ENCODE peak calls at places on chromosome 12, in four cellular contexts. A is H1, E is IMR-90, L is mesendoderm. N is an unnamed sample.

GRCh38 chr12:22083167-22083566 is 37.1 kb downstream of the CMAS start:
- DNase-seq in E (peak; percentile 35), L (no peak), A (no peak), N (no peak)

GRCh38 chr12:65524666-65525065 is 246.2 kb downstream of the MSRB3 start:
- DNase-seq in L (no peak), E (peak; percentile 89), A (no peak), N (no peak)

GRCh38 chr12:104653730-104654328 is 197.1 kb downstream of the CHST11 start:
- DNase-seq in A (no peak), L (peak; percentile 73), E (no peak), N (peak; percentile 70)

GRCh38 chr12:121214171-121214777 is 4.3 kb downstream of the P2RX4 start:
- DNase-seq in L (no peak), E (peak; percentile 42), A (no peak), N (no peak)

GRCh38 chr12:51592034-51592705 is 1.1 kb downstream of the SCN8A start:
- DNase-seq in A (no peak), L (peak; percentile 46), E (peak; percentile 79), N (no peak)

GRCh38 chr12:19894803-19895202 is 455.5 kb downstream of the AEBP2 start:
- DNase-seq in E (peak; percentile 21), A (no peak), L (no peak), N (no peak)

GRCh38 chr12:13196302-13196921 is at the start of gene EMP1:
- DNase-seq in A (no peak), L (peak; percentile 88), E (peak; percentile 100), N (no peak)

GRCh38 chr12:62400135-62400534 is 66.5 kb upstream of the MON2 start:
- DNase-seq in E (no peak), L (no peak), A (no peak), N (no peak)

GRCh38 chr12:102562836-102563425 is 82.6 kb upstream of the IGF1 start:
- DNase-seq in E (no peak), A (no peak), L (peak; percentile 71), N (no peak)

GRCh38 chr12:3888654-3889053 is 15.5 kb upstream of the PARP11 start:
- DNase-seq in E (no peak), A (no peak), L (no peak), N (no peak)

GRCh38 chr12:107775093-107775721 is 703 bp downstream of the ASCL4 start:
- DNase-seq in L (peak; percentile 63), A (peak; percentile 62), E (no peak), N (peak; percentile 91)

GRCh38 chr12:51270067-51270846 is at the start of gene SMAGP:
- DNase-seq in L (peak; percentile 90), A (no peak), E (peak; percentile 21), N (peak; percentile 90)

GRCh38 chr12:91529829-91530228 is 347.2 kb upstream of the DCN start:
- DNase-seq in A (no peak), E (no peak), L (no peak), N (no peak)

GRCh38 chr12:9702239-9702638 is 30.7 kb downstream of the CLECL1 start:
- DNase-seq in L (no peak), A (no peak), E (no peak), N (no peak)

GRCh38 chr12:58415716-58416115 is 474.3 kb downstream of the ATP23 start:
- DNase-seq in L (no peak), A (no peak), E (no peak), N (no peak)

GRCh38 chr12:74689071-74689655 is 151.5 kb downstream of the ATXN7L3B start:
- DNase-seq in A (no peak), L (peak; percentile 43), E (peak; percentile 69), N (no peak)

GRCh38 chr12:53299454-53300180 is at the start of gene MYG1:
- DNase-seq in A (peak; percentile 86), L (peak; percentile 97), E (peak; percentile 84), N (peak; percentile 98)
- H2AK5ac ChIP-seq in A (no peak within 1 kb of the TSS), L (peak within 1 kb of the TSS; percentile 59), E (peak within 1 kb of the TSS; percentile 91), N (no peak within 1 kb of the TSS)

DNA sequence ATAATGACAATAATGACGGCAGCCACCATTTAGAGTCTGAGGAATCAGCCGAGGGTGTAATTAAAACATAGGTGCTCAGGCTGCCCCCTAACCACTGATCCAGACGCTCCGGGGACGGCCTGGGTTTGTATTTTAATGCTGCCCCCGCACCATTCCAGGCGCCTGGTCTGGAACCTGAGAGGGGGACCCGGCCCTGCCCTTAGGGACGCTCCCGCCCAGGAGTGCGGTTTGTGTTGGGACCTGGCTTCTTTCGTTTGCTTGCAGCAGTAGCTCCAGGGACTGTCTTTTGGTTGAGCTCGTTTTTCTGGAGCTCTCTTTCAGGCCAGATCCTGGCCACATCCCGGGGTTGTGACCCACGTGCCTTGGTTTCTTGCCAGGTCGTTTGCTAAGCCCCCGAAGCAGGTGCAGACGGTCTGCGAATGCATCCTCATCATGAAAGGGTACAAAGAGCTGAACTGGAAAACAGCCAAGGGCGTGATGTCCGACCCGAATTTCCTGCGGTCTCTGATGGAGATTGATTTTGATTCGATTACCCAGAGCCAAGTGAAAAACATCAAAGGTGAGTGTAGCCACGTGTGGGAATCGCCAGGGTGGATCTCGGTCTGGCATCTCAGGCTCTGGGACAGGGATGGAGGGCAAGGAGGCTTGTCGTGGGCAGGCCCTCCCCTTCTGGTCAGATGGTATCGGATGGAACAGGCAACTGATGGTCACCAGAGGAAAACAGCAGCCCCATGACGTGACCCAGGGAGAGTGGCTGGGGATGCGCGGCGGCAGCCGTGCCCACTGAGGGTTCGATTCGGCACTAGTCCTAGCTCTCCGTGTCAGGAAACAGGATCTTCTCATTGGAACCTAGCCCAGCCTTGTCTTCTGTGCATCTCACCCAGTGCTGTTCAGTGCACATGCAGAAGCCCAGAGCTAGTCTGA is 63.5 kb downstream of the CCDC92 start:
- DNase-seq in L (no peak), A (no peak), E (no peak), N (no peak)
- H2BK15ac ChIP-seq in L (no peak overlapping the region), A (no peak overlapping the region), E (no peak overlapping the region), N (no peak overlapping the region)

DNA sequence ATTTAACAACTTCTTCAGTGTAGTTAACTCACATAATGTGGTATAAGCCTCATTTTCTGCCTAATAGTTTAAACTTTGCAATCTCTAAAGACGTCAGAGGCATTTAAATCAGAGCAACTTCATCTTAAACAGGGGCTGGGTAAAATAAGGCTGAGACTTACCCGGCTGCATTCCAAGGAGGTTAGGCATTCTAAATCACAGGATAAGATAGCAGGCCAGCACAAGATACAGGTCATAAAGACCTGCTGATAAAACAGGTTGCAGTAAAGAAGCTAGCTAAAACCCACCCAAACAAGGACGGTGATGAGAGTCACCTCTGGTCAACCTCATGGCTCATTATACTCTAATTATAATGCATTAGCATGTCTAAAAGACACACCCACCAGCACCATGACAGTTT is 115.6 kb upstream of the PKP2 start:
- DNase-seq in A (no peak), L (peak; percentile 96), E (no peak), N (no peak)
- H3K56ac ChIP-seq in A (no peak overlapping the region), L (no peak overlapping the region), E (no peak overlapping the region), N (no peak overlapping the region)

DNA sequence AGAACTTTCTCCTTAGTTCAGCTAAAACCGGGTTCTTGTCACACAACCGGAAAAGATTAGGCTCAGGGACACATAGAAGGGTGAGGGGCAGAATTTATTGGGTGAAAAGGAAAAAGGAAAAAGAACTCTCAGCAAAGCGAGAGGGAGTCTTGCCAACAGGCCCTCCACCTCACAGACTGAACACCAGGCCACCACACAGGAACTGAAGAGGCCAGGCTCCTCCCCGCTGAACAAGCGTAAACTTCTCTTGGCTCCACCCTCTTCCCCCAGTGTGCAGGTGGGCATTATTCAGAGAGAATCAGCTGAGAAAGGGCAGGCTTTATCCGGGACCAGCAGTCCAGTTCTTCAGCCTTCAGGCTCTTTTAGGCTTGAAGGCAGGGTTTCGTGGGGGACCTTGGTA is 125.6 kb upstream of the FGD4 start:
- DNase-seq in L (peak; percentile 66), E (no peak), A (no peak), N (peak; percentile 66)
- H2AK5ac ChIP-seq in L (no peak overlapping the region), E (no peak overlapping the region), A (no peak overlapping the region), N (no peak overlapping the region)

GRCh38 chr12:72602616-72603015 is 330.4 kb downstream of the TRHDE start:
- DNase-seq in L (no peak), E (no peak), A (no peak), N (no peak)
- H2BK15ac ChIP-seq in L (no peak overlapping the region), E (no peak overlapping the region), A (no peak overlapping the region), N (no peak overlapping the region)

GRCh38 chr12:93174473-93174872 is 203.3 kb upstream of the NUDT4 start:
- DNase-seq in L (no peak), E (no peak), A (no peak), N (no peak)
- H3K56ac ChIP-seq in L (no peak overlapping the region), E (peak overlapping the region; percentile 26), A (no peak overlapping the region), N (no peak overlapping the region)

DNA sequence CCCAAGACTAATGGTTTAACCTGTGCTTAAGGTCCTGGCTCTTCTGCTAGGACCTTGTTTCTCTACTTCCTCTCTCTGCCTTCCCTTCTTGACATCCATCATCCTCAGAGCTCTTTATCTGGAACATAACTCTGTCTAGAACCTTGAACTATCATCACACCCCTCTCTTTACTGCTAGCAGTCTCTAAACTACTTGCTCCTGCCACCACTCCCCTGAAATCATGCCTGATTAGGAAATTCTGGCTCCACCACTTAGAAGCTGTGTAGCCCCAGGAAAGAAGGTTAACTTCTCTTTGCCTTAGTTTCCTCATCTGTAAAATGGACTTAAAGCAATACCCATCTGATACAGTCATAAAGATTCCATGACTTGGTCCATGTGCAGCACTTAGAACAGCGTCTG is 9.1 kb downstream of the SLC38A1 start:
- DNase-seq in A (no peak), L (no peak), E (no peak), N (no peak)
- H2AK5ac ChIP-seq in A (no peak overlapping the region), L (no peak overlapping the region), E (peak overlapping the region; percentile 46), N (no peak overlapping the region)

GRCh38 chr12:124741211-124741610 is 122.5 kb downstream of the SCARB1 start:
- DNase-seq in L (no peak), A (no peak), E (no peak), N (no peak)
- H2BK15ac ChIP-seq in L (no peak overlapping the region), A (peak overlapping the region; percentile 20), E (peak overlapping the region; percentile 44), N (no peak overlapping the region)

DNA sequence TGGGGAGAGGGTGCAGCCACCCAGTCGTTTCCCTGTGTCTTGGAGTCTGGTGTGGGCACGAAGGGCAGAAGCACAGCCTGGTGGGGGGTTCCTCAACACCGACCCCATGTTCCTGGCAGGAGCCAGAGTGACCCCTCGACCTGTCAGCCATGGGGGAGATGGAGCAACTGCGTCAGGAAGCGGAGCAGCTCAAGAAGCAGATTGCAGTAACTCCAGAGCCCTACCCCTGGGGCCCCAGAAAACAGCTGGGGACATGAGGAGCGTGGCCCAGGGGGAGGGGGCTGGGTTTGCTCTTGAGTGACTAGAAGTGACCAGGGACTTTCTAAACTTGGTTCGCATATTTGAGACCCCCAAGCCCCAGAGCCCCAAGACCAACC is 402 bp downstream of the GNB3 start:
- DNase-seq in A (no peak), E (no peak), L (no peak), N (no peak)
- H3K56ac ChIP-seq in A (no peak overlapping the region), E (no peak overlapping the region), L (no peak overlapping the region), N (no peak overlapping the region)

DNA sequence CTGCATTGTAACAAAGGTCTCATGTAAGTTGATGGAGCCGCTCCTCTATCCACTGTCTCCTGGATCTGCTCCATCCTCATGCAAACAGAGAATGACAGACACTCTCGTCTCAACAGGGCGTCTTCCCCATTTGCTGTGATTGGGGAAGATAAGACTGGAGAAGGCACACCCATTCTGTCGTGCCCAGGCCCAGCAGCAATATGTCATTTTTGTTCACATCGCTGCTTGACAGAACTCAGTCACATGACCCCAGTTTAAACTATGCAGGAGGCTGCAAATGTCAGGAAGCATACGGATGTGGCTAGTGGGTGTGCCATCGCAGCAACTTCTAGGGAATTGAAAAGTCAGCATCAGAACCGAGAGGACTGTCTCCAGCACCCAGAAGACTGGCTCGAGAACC is 290.5 kb downstream of the TMEM132D start:
- DNase-seq in A (no peak), E (no peak), L (no peak), N (no peak)
- H2AK5ac ChIP-seq in A (no peak overlapping the region), E (no peak overlapping the region), L (no peak overlapping the region), N (no peak overlapping the region)

N was measured in H9.